ENCODE peak calls at places on chromosome 22, in seven cellular contexts. A is prostate gland; N is choroid plexus epithelial cell; H is NCI-H1417; J is dorsolateral prefrontal cortex; Q is activated CD4-positive, alpha-beta T cell treated with anti-CD3 and anti-CD28 coated beads, Interleukin-2, amount 50 U/mL, for 48 hours; U is activated CD8-positive, alpha-beta memory T cell treated with anti-CD3 and anti-CD28 coated beads for 4 hours. M is an unnamed sample.

GRCh38 chr22:38756631-38757463 is 1.0 kb upstream of the SUN2 start:
- DNase-seq in A (no peak), N (no peak), H (peak), J (peak), Q (peak), U (no peak), M (peak)

GRCh38 chr22:22508274-22509176 is at the start of gene ZNF280B:
- DNase-seq in A (peak), N (peak), H (peak), J (peak), Q (peak), U (peak), M (peak)

GRCh38 chr22:47918276-47918928 is 1156.0 kb downstream of the TBC1D22A start:
- DNase-seq in A (no peak), N (no peak), H (no peak), J (no peak), Q (peak), U (no peak), M (no peak)

GRCh38 chr22:43346521-43346929 is 3.4 kb upstream of the SCUBE1 start:
- DNase-seq in A (peak), N (peak), H (peak), J (peak), Q (peak), U (peak), M (peak)

GRCh38 chr22:46108564-46109473 is 41.5 kb upstream of the PPARA start:
- DNase-seq in A (no peak), N (peak), H (peak), J (peak), Q (no peak), U (no peak), M (peak)

GRCh38 chr22:45237065-45237990 is 3.4 kb downstream of the KIAA0930 start:
- DNase-seq in A (no peak), N (no peak), H (peak), J (no peak), Q (no peak), U (no peak), M (peak)

GRCh38 chr22:37726240-37726887 is 29.5 kb downstream of the TRIOBP start:
- DNase-seq in A (no peak), N (peak), H (no peak), J (no peak), Q (no peak), U (no peak), M (no peak)

GRCh38 chr22:47361247-47361646 is 598.8 kb downstream of the TBC1D22A start:
- DNase-seq in A (no peak), N (no peak), H (no peak), J (no peak), Q (no peak), U (no peak), M (no peak)

GRCh38 chr22:46078241-46079092 is 71.9 kb upstream of the PPARA start:
- DNase-seq in A (peak), N (no peak), H (no peak), J (peak), Q (no peak), U (no peak), M (peak)

GRCh38 chr22:25736378-25737011 is 5.5 kb upstream of the MYO18B start:
- DNase-seq in A (no peak), N (no peak), H (no peak), J (no peak), Q (peak), U (no peak), M (no peak)

M was measured in thyroid gland.